ENCODE peak calls at places on chromosomes 3 and 15, in five cellular contexts. One of them, this sample, is unnamed.

GRCh38 chr15:39363761-39364586 is 216.9 kb upstream of the THBS1 start:
- DNase-seq in A549: no peak
- DNase-seq in HCT116: no peak
- DNase-seq in GM23338: no peak
- DNase-seq in K562: no peak
- DNase-seq in this sample: no peak

GRCh38 chr15:32849769-32850668 is 132.2 kb downstream of the GREM1 start:
- DNase-seq in A549: peak
- DNase-seq in K562: no peak
- DNase-seq in GM23338: no peak
- DNase-seq in HCT116: no peak
- DNase-seq in this sample: no peak

GRCh38 chr3:172512363-172512762 is 10.9 kb downstream of the TNFSF10 start:
- DNase-seq in A549: no peak
- DNase-seq in K562: no peak
- DNase-seq in GM23338: no peak
- DNase-seq in HCT116: no peak
- DNase-seq in this sample: no peak

GRCh38 chr3:36212291-36212690 is 168.0 kb upstream of the STAC start:
- DNase-seq in A549: peak
- DNase-seq in K562: no peak
- DNase-seq in HCT116: no peak
- DNase-seq in GM23338: no peak
- DNase-seq in this sample: no peak

GRCh38 chr3:151896662-151897012 is 23.2 kb downstream of the SUCNR1 start:
- DNase-seq in HCT116: peak
- DNase-seq in A549: peak
- DNase-seq in K562: no peak
- DNase-seq in GM23338: no peak
- DNase-seq in this sample: no peak

GRCh38 chr3:179673522-179673921 is 20.7 kb downstream of the USP13 start:
- DNase-seq in GM23338: no peak
- DNase-seq in K562: no peak
- DNase-seq in A549: no peak
- DNase-seq in HCT116: no peak
- DNase-seq in this sample: no peak

GRCh38 chr3:39021465-39022274 is 30.1 kb downstream of the SCN11A start:
- DNase-seq in HCT116: no peak
- DNase-seq in A549: no peak
- DNase-seq in K562: peak
- DNase-seq in GM23338: no peak
- DNase-seq in this sample: no peak

GRCh38 chr15:38252481-38253311 is at the start of gene SPRED1:
- DNase-seq in K562: peak
- DNase-seq in A549: no peak
- DNase-seq in HCT116: no peak
- DNase-seq in GM23338: peak
- DNase-seq in this sample: peak

GRCh38 chr15:100255644-100256043 is 86.1 kb downstream of the ADAMTS17 start:
- DNase-seq in HCT116: no peak
- DNase-seq in K562: no peak
- DNase-seq in A549: no peak
- DNase-seq in GM23338: no peak
- DNase-seq in this sample: no peak

GRCh38 chr3:66808891-66809578 is 189.1 kb upstream of the KBTBD8 start:
- DNase-seq in A549: no peak
- DNase-seq in K562: no peak
- DNase-seq in GM23338: peak
- DNase-seq in HCT116: no peak
- DNase-seq in this sample: no peak

GRCh38 chr3:125212096-125212508 is 446 bp downstream of the SLC12A8 start:
- DNase-seq in GM23338: peak
- DNase-seq in A549: no peak
- DNase-seq in K562: no peak
- DNase-seq in HCT116: no peak
- DNase-seq in this sample: peak

GRCh38 chr3:105866656-105867653 is 1.9 kb downstream of the CBLB start:
- DNase-seq in HCT116: no peak
- DNase-seq in GM23338: peak
- DNase-seq in K562: peak
- DNase-seq in A549: no peak
- DNase-seq in this sample: no peak

GRCh38 chr3:84184937-84185336 is 773.9 kb upstream of the CADM2 start:
- DNase-seq in K562: no peak
- DNase-seq in A549: no peak
- DNase-seq in GM23338: no peak
- DNase-seq in HCT116: no peak
- DNase-seq in this sample: no peak
- TF ChIP-seq REST in K562: no peak
- TF ChIP-seq REST in A549: no peak
- TF ChIP-seq REST in GM23338: no peak
- TF ChIP-seq REST in HCT116: no peak
- TF ChIP-seq REST in this sample: no peak

DNA sequence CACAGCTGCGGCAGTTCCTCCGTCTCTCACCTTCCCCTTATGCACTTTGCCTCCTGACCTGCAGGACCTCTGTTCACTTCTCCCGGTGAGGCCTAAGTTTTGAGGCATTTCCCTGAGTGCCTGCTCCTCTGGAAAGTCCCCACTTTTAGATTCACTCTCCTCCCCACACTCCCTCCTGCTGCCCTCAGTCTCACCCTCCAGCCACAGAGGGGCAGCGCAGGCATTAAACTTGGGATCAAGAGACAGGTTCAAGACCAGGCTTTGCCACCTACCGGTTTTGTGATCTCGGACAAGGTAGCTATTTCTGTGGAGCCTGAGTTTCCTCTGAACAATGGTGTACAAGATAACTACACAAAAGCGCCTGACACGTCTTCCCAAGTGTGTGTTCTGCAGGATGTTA is 19.4 kb downstream of the SLC6A11 start:
- DNase-seq in HCT116: no peak
- DNase-seq in A549: peak
- DNase-seq in K562: no peak
- DNase-seq in GM23338: peak
- DNase-seq in this sample: no peak
- TF ChIP-seq REST in HCT116: no peak
- TF ChIP-seq REST in A549: no peak
- TF ChIP-seq REST in K562: no peak
- TF ChIP-seq REST in GM23338: no peak
- TF ChIP-seq REST in this sample: no peak

DNA sequence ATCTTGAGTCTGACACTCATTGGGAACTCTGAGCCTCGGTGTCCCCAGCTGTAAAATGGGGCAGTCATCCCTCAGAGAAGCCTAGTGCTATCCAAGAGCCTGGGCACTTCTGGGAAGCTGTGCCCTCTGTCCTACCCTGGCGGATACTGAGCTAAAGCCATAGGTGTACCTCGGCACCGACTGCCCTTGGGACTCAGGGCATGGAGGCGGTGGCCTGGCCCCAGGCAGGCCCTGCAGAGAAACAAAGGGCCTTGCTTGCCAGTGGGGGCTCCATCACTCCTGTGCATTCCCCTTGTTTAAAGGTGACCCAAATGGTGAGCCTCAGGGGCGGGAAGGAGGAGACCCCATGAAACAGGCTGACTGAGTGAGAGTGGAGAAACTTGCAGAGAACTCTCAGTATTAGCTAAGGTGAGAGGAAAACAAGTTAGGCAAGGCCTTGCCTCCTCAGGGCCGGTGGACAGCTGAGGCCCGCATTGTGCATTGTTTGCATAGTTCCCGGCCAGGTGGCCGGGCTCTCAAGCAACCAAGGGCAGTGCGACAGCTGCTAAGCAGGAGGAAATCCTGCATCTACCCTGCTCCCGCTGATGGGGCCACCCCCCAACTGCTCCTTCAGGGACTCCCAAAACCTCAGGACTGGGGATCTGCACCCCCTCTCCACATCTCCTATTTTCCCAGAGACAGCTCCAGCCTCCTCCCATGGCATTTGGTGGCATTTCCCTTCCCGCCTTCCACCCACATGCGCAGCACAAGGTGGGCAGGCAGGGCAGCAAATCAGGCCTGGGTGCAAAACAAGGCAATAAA is 4.3 kb downstream of the PFKFB4 start:
- DNase-seq in GM23338: no peak
- DNase-seq in HCT116: no peak
- DNase-seq in A549: no peak
- DNase-seq in K562: no peak
- DNase-seq in this sample: no peak
- TF ChIP-seq REST in GM23338: no peak
- TF ChIP-seq REST in HCT116: no peak
- TF ChIP-seq REST in A549: no peak
- TF ChIP-seq REST in K562: no peak
- TF ChIP-seq REST in this sample: no peak

DNA sequence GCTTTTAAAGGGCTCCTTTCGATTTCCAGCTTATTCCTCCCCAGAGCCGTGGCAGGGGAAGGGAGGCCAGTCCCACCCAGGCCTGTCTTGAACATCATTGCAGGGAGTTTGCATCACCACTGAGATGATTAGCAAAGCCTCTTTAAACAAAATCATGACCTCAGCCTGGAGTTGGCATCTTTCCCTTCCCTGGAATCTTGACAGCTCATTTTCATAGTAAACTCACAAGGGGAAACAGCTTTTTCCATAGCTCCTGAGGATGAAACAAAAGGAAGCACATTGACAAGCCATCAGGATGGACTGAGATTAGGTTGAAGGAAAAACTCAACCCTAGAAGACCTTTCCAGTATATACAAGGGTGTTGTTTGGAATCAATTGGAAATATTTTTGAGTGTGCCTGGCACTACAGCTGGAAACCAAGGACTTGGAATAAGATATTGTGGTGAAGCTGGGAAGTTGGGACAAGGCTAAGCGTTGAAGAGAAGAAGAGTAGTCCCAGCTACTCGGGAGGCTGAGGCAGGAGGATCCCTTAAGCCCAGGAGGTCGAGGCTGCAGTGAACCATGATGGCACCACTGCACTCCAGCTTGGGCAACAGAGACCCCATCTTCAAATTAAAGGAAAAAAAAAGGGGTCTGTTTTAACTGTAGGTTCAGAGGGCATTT is 3.1 kb upstream of the LARP6 start:
- DNase-seq in GM23338: no peak
- DNase-seq in HCT116: peak
- DNase-seq in A549: peak
- DNase-seq in K562: no peak
- DNase-seq in this sample: no peak
- TF ChIP-seq REST in GM23338: no peak
- TF ChIP-seq REST in HCT116: no peak
- TF ChIP-seq REST in A549: no peak
- TF ChIP-seq REST in K562: no peak
- TF ChIP-seq REST in this sample: no peak

GRCh38 chr3:183278479-183279088 is 25.5 kb downstream of the B3GNT5 start:
- DNase-seq in HCT116: no peak
- DNase-seq in K562: no peak
- DNase-seq in GM23338: no peak
- DNase-seq in A549: peak
- DNase-seq in this sample: no peak

GRCh38 chr3:183281126-183281797 is 28.2 kb downstream of the B3GNT5 start:
- DNase-seq in GM23338: no peak
- DNase-seq in K562: no peak
- DNase-seq in HCT116: no peak
- DNase-seq in A549: no peak
- DNase-seq in this sample: no peak

GRCh38 chr3:183277260-183277659 is 24.2 kb downstream of the B3GNT5 start:
- DNase-seq in K562: no peak
- DNase-seq in GM23338: no peak
- DNase-seq in A549: no peak
- DNase-seq in HCT116: no peak
- DNase-seq in this sample: no peak

GRCh38 chr3:183275418-183275817 is 22.4 kb downstream of the B3GNT5 start:
- DNase-seq in A549: peak
- DNase-seq in HCT116: no peak
- DNase-seq in GM23338: no peak
- DNase-seq in K562: no peak
- DNase-seq in this sample: no peak

DNA sequence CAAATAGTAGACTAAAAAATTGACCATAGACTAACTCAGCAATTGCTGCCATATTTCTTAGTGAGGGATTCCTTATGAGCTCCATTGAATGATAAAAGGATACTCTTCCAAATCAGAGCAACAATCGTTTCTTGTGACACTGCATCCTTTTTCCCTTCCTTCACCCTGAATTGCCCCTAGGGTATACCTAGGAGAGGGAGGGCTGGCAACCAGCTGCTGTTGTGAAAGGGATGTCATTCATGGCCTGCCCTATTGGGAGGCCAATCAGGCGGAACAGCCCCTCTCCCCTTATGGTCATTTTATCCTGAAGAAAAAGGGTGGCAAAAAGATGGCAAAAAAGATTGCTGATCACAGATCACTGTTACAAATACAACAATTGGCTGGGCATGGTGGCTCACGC is 26.3 kb downstream of the B3GNT5 start:
- DNase-seq in A549: no peak
- DNase-seq in HCT116: no peak
- DNase-seq in K562: no peak
- DNase-seq in GM23338: no peak
- DNase-seq in this sample: no peak
- TF ChIP-seq REST in A549: no peak
- TF ChIP-seq REST in HCT116: no peak
- TF ChIP-seq REST in K562: no peak
- TF ChIP-seq REST in GM23338: no peak
- TF ChIP-seq REST in this sample: no peak

GRCh38 chr3:107954845-107955244 is 136.0 kb downstream of the CD47 start:
- DNase-seq in HCT116: no peak
- DNase-seq in A549: no peak
- DNase-seq in GM23338: no peak
- DNase-seq in K562: no peak
- DNase-seq in this sample: no peak
- TF ChIP-seq REST in HCT116: no peak
- TF ChIP-seq REST in A549: no peak
- TF ChIP-seq REST in GM23338: no peak
- TF ChIP-seq REST in K562: no peak
- TF ChIP-seq REST in this sample: no peak

GRCh38 chr3:45655906-45656305 is 33.3 kb upstream of the SACM1L start:
- DNase-seq in A549: no peak
- DNase-seq in GM23338: no peak
- DNase-seq in HCT116: no peak
- DNase-seq in K562: no peak
- DNase-seq in this sample: no peak

GRCh38 chr3:45656575-45657363 is 32.4 kb upstream of the SACM1L start:
- DNase-seq in HCT116: peak
- DNase-seq in A549: peak
- DNase-seq in K562: peak
- DNase-seq in GM23338: peak
- DNase-seq in this sample: peak

GRCh38 chr3:45660567-45660901 is 28.7 kb upstream of the SACM1L start:
- DNase-seq in K562: no peak
- DNase-seq in A549: no peak
- DNase-seq in GM23338: no peak
- DNase-seq in HCT116: no peak
- DNase-seq in this sample: no peak

GRCh38 chr3:45659661-45660566 is 29.3 kb upstream of the SACM1L start:
- DNase-seq in HCT116: peak
- DNase-seq in GM23338: peak
- DNase-seq in A549: peak
- DNase-seq in K562: peak
- DNase-seq in this sample: peak

DNA sequence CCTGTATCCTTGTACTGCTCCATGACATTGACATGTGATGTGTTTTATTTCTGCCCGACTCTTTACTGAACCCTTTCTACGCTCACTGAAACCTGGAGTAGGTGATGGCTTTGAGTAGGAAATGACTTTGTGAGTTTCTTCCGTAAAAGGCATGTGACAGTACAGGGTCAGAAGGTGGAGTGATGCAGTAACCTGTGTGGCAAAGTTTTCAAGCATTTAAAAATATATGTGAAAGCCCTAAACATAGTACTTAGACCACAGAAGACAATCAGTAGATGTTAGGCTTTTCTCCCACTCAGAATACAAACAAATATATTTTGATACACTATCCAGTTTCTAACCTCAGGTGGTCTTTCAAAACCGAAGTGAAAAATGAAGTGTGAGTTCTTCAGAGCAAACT is 31.3 kb upstream of the SACM1L start:
- DNase-seq in A549: no peak
- DNase-seq in K562: no peak
- DNase-seq in HCT116: no peak
- DNase-seq in GM23338: no peak
- DNase-seq in this sample: no peak
- TF ChIP-seq REST in A549: no peak
- TF ChIP-seq REST in K562: no peak
- TF ChIP-seq REST in HCT116: no peak
- TF ChIP-seq REST in GM23338: no peak
- TF ChIP-seq REST in this sample: no peak